ENCODE peak calls at places on chromosomes 6 and 20, in seven cellular contexts. Q is activated CD8-positive, alpha-beta memory T cell treated with anti-CD3 and anti-CD28 coated beads, Interleukin-2, amount 50 U/mL, for 48 hours; Y is hypothalamus; O is HTR-8/SVneo; T is activated CD4-positive, alpha-beta T cell treated with anti-CD3 and anti-CD28 coated beads for 36 hours; Z is GM23338; V is HEK293T. F is an unnamed sample.

GRCh38 chr6:35028781-35029180 is 112.4 kb downstream of the TCP11 start:
- DNase-seq in Q (no peak), Y (no peak), O (no peak), T (no peak), Z (no peak), V (no peak), F (no peak)

GRCh38 chr20:62117658-62118057 is 4.6 kb upstream of the LSM14B start:
- DNase-seq in Q (peak), Y (no peak), O (no peak), T (peak), Z (no peak), V (no peak), F (no peak)

GRCh38 chr6:37514377-37514776 is 14.7 kb upstream of the CCDC167 start:
- DNase-seq in Q (peak), Y (no peak), O (no peak), T (peak), Z (no peak), V (no peak), F (no peak)

GRCh38 chr6:99838607-99839006 is 155.4 kb downstream of the MCHR2 start:
- DNase-seq in Q (no peak), Y (no peak), O (no peak), T (no peak), Z (peak), V (no peak), F (peak)

GRCh38 chr6:24495516-24495847 is 713 bp downstream of the ALDH5A1 start:
- DNase-seq in Q (no peak), Y (peak), O (peak), T (peak), Z (peak), V (peak), F (peak)

GRCh38 chr6:111743859-111744692 is 129.2 kb downstream of the FYN start:
- DNase-seq in Q (no peak), Y (no peak), O (no peak), T (no peak), Z (no peak), V (no peak), F (no peak)

GRCh38 chr20:49448917-49449316 is 33.6 kb downstream of the KCNB1 start:
- DNase-seq in Q (no peak), Y (no peak), O (no peak), T (no peak), Z (peak), V (peak), F (peak)

GRCh38 chr6:51249798-51250197 is 431.1 kb downstream of the TFAP2B start:
- DNase-seq in Q (no peak), Y (no peak), O (no peak), T (no peak), Z (no peak), V (no peak), F (no peak)

GRCh38 chr6:161435426-161436065 is 161.7 kb upstream of the AGPAT4 start:
- DNase-seq in Q (no peak), Y (no peak), O (no peak), T (no peak), Z (no peak), V (no peak), F (no peak)

GRCh38 chr20:23082846-23083552 is 3.1 kb downstream of the CD93 start:
- DNase-seq in Q (no peak), Y (no peak), O (no peak), T (no peak), Z (peak), V (no peak), F (no peak)

GRCh38 chr6:45965787-45966186 is 49.9 kb downstream of the CLIC5 start:
- DNase-seq in Q (no peak), Y (no peak), O (peak), T (no peak), Z (no peak), V (no peak), F (no peak)

GRCh38 chr6:169780571-169781091 is 29.2 kb downstream of the ERMARD start:
- DNase-seq in Q (no peak), Y (no peak), O (no peak), T (no peak), Z (no peak), V (no peak), F (no peak)

GRCh38 chr6:106165885-106166485 is 79.8 kb downstream of the PRDM1 start:
- DNase-seq in Q (no peak), Y (no peak), O (no peak), T (no peak), Z (no peak), V (no peak), F (no peak)

GRCh38 chr20:61443541-61444126 is 191.6 kb downstream of the CDH4 start:
- DNase-seq in Q (no peak), Y (no peak), O (no peak), T (no peak), Z (no peak), V (no peak), F (no peak)

F was measured in SK-MEL-5.